ENCODE peak calls at places on chromosome 12, in seven cellular contexts. D is A549, R is astrocyte, J is neuronal stem cell, E is thoracic aorta, L is tibial artery, U is upper lobe of right lung. V is an unnamed sample.

GRCh38 chr12:66352197-66352596 is 49.9 kb downstream of the HELB start:
- DNase-seq in D (peak), E (no peak), R (no peak), J (no peak), L (no peak), U (no peak), V (no peak)

GRCh38 chr12:48105321-48105866 is 485 bp downstream of the SENP1 start:
- DNase-seq in J (no peak), D (no peak), U (no peak), L (no peak), R (peak), E (no peak), V (no peak)

GRCh38 chr12:116959845-116960514 is 49.2 kb downstream of the FBXW8 start:
- DNase-seq in J (no peak), L (no peak), D (no peak), E (no peak), R (peak), U (no peak), V (no peak)

GRCh38 chr12:93180566-93180965 is 197.2 kb upstream of the NUDT4 start:
- DNase-seq in U (no peak), E (no peak), D (no peak), R (no peak), L (no peak), J (no peak), V (no peak)

GRCh38 chr12:55707841-55708694 is at the start of gene ITGA7:
- DNase-seq in U (peak), R (no peak), E (no peak), J (peak), L (peak), D (no peak), V (no peak)

GRCh38 chr12:1845010-1845409 is 24.6 kb downstream of the LRTM2 start:
- DNase-seq in D (no peak), L (peak), U (no peak), E (no peak), R (no peak), J (no peak), V (no peak)

GRCh38 chr12:30484658-30485057 is 211.0 kb downstream of the IPO8 start:
- DNase-seq in U (no peak), J (no peak), E (no peak), L (no peak), D (no peak), R (no peak), V (no peak)

GRCh38 chr12:53287741-53288216 is 7.6 kb upstream of the PFDN5 start:
- DNase-seq in D (peak), J (peak), E (no peak), L (peak), U (peak), R (peak), V (no peak)

GRCh38 chr12:65756956-65757511 is 67.2 kb upstream of the HMGA2 start:
- DNase-seq in D (no peak), L (no peak), J (no peak), R (peak), U (no peak), E (no peak), V (no peak)

GRCh38 chr12:108568653-108569154 is 6.3 kb downstream of the ISCU start:
- DNase-seq in L (peak), D (no peak), U (no peak), R (no peak), J (no peak), E (no peak), V (no peak)

GRCh38 chr12:66188584-66189475 is at the start of gene IRAK3:
- DNase-seq in R (peak), L (peak), J (peak), U (peak), E (peak), D (peak), V (no peak)

GRCh38 chr12:24591079-24591626 is 357.7 kb downstream of the BCAT1 start:
- DNase-seq in U (no peak), L (no peak), J (no peak), E (no peak), R (no peak), D (no peak), V (no peak)

GRCh38 chr12:111827916-111828315 is 14.1 kb upstream of the MAPKAPK5 start:
- DNase-seq in E (no peak), J (no peak), L (no peak), R (no peak), U (no peak), D (no peak), V (no peak)

GRCh38 chr12:24304285-24304684 is 354.8 kb upstream of the SOX5 start:
- DNase-seq in U (no peak), L (no peak), J (no peak), R (no peak), D (no peak), E (no peak), V (no peak)

GRCh38 chr12:49535921-49536525 is 2.8 kb upstream of the KCNH3 start:
- DNase-seq in D (no peak), R (no peak), L (no peak), J (no peak), E (no peak), U (no peak), V (no peak)

GRCh38 chr12:12301122-12301521 is 34.3 kb upstream of the LRP6 start:
- DNase-seq in R (no peak), D (no peak), J (no peak), U (no peak), L (no peak), E (no peak), V (no peak)

GRCh38 chr12:25020621-25021243 is 71.8 kb upstream of the BCAT1 start:
- DNase-seq in L (no peak), U (no peak), D (no peak), E (no peak), R (no peak), J (no peak), V (no peak)

GRCh38 chr12:121403721-121404120 is 3.8 kb downstream of the RNF34 start:
- DNase-seq in E (no peak), J (no peak), U (no peak), D (no peak), R (no peak), L (no peak), V (no peak)

GRCh38 chr12:20342111-20342510 is 26.2 kb upstream of the PDE3A start:
- DNase-seq in E (no peak), L (no peak), J (no peak), U (no peak), D (peak), R (peak), V (no peak)

GRCh38 chr12:460301-461230 is 827 bp downstream of the B4GALNT3 start:
- DNase-seq in L (peak), E (no peak), J (no peak), R (no peak), U (peak), D (no peak), V (no peak)

GRCh38 chr12:5096241-5096880 is 52.7 kb downstream of the KCNA5 start:
- DNase-seq in R (peak), L (no peak), E (no peak), D (no peak), J (no peak), U (no peak), V (no peak)

GRCh38 chr12:117472983-117473382 is 111.6 kb upstream of the NOS1 start:
- DNase-seq in J (peak), L (no peak), U (no peak), E (no peak), D (peak), R (no peak), V (no peak)

GRCh38 chr12:95224202-95225170 is 6.9 kb downstream of the VEZT start:
- DNase-seq in E (no peak), U (no peak), R (peak), D (no peak), L (no peak), J (no peak), V (no peak)

GRCh38 chr12:47790676-47791350 is 17.8 kb downstream of the SLC48A1 start:
- DNase-seq in D (no peak), L (no peak), R (no peak), U (no peak), E (no peak), J (no peak), V (no peak)

GRCh38 chr12:12209675-12210074 is 57.2 kb downstream of the LRP6 start:
- DNase-seq in L (no peak), J (no peak), E (no peak), R (no peak), U (no peak), D (no peak), V (no peak)

GRCh38 chr12:125092872-125093680 is 27.8 kb downstream of the AACS start:
- DNase-seq in J (no peak), U (no peak), R (peak), D (peak), L (no peak), E (no peak), V (peak)

GRCh38 chr12:62472472-62472871 is 5.8 kb downstream of the MON2 start:
- DNase-seq in L (no peak), R (no peak), E (no peak), D (no peak), J (no peak), U (no peak), V (no peak)

GRCh38 chr12:53603196-53603595 is 23.0 kb downstream of the ATF7 start:
- DNase-seq in R (no peak), U (no peak), D (no peak), E (no peak), J (no peak), L (no peak), V (no peak)

GRCh38 chr12:79217306-79217705 is 352.7 kb downstream of the SYT1 start:
- DNase-seq in U (no peak), J (no peak), D (no peak), L (no peak), R (no peak), E (no peak), V (no peak)

GRCh38 chr12:31574803-31575573 is 15.9 kb downstream of the DENND5B start:
- DNase-seq in U (no peak), J (no peak), D (no peak), L (no peak), R (peak), E (no peak), V (no peak)

GRCh38 chr12:31572900-31573299 is 18.0 kb downstream of the DENND5B start:
- DNase-seq in D (no peak), U (no peak), R (no peak), L (no peak), J (no peak), E (no peak), V (no peak)

GRCh38 chr12:31583878-31584277 is 7.1 kb downstream of the DENND5B start:
- DNase-seq in L (no peak), E (no peak), R (no peak), D (no peak), J (no peak), U (no peak), V (no peak)

GRCh38 chr12:31582155-31582554 is 8.8 kb downstream of the DENND5B start:
- DNase-seq in U (no peak), E (no peak), R (peak), D (no peak), L (no peak), J (no peak), V (no peak)

GRCh38 chr12:31578632-31579031 is 12.3 kb downstream of the DENND5B start:
- DNase-seq in U (no peak), E (no peak), R (peak), J (no peak), L (no peak), D (no peak), V (no peak)
- H3K27ac ChIP-seq in U (no peak), E (no peak), R (no peak), J (no peak), L (no peak), D (peak), V (no peak)

DNA sequence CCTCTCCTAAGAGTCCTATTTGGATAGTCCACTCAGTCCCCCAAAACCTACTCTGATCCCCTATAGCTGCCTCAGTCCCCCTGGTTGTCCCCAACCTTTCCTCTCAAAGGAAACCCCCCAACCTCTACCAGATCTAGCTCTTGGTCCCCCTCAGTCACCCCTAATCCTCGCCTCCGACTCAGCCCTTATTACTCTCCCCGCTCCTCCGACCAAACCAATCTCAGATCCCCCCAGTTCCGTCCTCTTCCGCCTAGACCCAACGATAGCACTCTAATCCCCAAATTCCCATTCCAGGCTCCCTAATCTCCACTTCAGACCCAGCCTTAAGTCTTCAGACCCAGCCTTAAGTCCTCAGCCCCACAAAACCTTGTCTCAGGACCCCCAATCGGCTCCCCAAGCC is 634 bp downstream of the VPS37B start:
- DNase-seq in D (no peak), R (no peak), U (no peak), J (no peak), L (no peak), E (no peak), V (no peak)
- H3K27ac ChIP-seq in D (peak), R (peak), U (peak), J (no peak), L (peak), E (peak), V (peak)

DNA sequence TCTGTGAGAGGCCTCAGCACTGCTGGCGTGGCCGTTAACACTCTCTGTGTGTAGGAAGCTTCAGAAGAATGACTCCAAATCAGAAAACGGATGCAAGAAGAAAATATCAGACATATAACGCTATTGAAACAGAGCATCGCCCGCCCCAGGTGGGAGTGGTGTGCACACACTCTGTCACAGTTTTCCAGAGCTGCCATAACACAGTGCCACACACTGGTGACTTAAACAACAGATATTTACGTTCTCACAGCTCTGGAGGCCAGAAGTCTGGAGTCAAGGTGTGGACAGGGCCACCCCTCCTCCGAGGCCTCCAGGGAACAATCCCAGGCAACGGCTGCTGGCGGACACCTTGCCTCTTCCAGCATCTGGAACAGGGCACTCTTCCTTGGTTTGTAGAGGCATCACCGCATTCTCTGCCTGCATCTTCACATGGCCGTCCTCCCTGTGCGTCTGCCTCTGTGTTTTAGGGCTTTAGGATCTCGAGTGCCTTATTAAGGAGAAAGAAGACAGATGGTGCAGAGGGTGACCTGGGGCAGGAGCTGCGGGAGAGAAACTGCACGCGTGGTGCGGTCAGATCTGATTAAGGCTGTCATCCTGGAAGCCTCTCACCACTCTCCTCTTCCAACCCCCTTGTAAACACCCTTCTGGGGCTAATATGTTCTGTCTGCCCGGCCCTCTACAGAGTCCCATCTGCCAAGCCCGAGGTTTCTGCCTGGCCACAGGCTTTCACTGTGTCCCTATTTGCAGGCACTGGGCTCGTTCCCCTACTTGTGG is 141.0 kb downstream of the SLC15A4 start:
- DNase-seq in U (no peak), D (no peak), R (no peak), J (no peak), L (no peak), E (no peak), V (no peak)
- H3K27ac ChIP-seq in U (no peak), D (no peak), R (no peak), J (no peak), L (no peak), E (no peak), V (no peak)

GRCh38 chr12:6369916-6370575 is 5.3 kb downstream of the SCNN1A start:
- DNase-seq in U (no peak), L (no peak), D (peak), E (no peak), R (no peak), J (no peak), V (no peak)
- H3K27ac ChIP-seq in U (peak), L (no peak), D (peak), E (no peak), R (no peak), J (no peak), V (peak)

GRCh38 chr12:58481811-58482210 is 438.5 kb downstream of the LRIG3 start:
- DNase-seq in L (no peak), D (no peak), R (no peak), E (no peak), U (no peak), J (no peak), V (no peak)

GRCh38 chr12:58489394-58489793 is 430.9 kb downstream of the LRIG3 start:
- DNase-seq in D (no peak), E (no peak), L (no peak), R (no peak), J (no peak), U (no peak), V (no peak)

GRCh38 chr12:58491296-58491695 is 429.0 kb downstream of the LRIG3 start:
- DNase-seq in J (no peak), D (no peak), L (no peak), E (no peak), U (no peak), R (peak), V (peak)

DNA sequence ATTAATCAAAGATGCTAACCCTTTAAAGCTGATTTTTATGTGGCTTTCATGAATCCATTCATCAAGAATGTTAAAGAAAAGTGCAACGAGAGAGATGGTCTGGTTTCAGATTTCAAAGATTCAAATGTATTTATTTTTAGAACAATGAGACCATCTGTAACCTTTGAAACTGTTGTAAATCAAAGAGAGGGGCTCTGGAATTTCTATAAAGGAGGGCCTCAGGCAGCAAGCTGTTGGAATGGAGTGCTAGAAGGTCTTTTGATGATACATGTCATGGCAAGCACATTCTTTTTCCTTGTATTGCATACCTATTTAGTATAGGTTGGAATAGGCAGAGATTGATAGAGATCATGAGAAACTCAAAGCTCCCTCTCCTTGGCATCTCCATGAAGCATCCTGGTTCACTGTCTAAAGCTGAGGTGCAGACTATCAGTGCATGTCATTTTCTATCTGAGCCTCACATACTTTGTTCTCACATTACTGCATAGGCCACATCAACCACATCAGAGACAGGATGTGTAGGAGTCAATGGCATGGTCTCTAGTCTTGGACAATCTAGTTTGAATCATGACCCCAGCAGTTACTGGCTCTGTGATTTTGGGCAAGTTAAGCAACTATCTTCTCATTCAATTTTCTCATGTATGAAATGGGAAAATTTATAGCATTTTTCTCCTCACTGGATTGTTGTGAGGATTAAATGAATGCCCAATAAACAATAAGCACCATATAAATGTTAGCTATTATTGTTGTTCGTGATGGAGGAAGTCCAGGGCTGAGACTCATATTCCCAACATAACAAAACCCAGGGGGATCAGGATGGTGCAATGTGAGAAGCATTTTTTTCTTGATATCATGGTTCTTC is 432.8 kb downstream of the LRIG3 start:
- DNase-seq in D (no peak), L (no peak), E (no peak), J (no peak), U (no peak), R (peak), V (no peak)
- H3K27ac ChIP-seq in D (no peak), L (no peak), E (no peak), J (no peak), U (no peak), R (no peak), V (no peak)

V was measured in epithelial cell of prostate.